ENCODE peak calls at places on chromosomes 16 and 17, in nine cellular contexts. One of them, this sample, is unnamed. For H3K4me1, the result is how much of the 10 kb centered on the place peaks cover.

GRCh38 chr16:23420011-23420410 is 33.0 kb downstream of the COG7 start:
- DNase-seq in tibial artery: no peak
- DNase-seq in A549: no peak
- DNase-seq in A673: no peak
- DNase-seq in GM23338: no peak
- DNase-seq in H9: no peak
- DNase-seq in IMR-90: peak
- DNase-seq in OCI-LY7: no peak
- DNase-seq in SK-N-SH: no peak
- DNase-seq in this sample: no peak

GRCh38 chr17:46138470-46138869 is 54.8 kb downstream of the KANSL1 start:
- DNase-seq in GM23338: no peak
- DNase-seq in OCI-LY7: no peak
- DNase-seq in H9: no peak
- DNase-seq in SK-N-SH: no peak
- DNase-seq in A673: no peak
- DNase-seq in IMR-90: no peak
- DNase-seq in tibial artery: no peak
- DNase-seq in A549: no peak
- DNase-seq in this sample: no peak

GRCh38 chr17:64019486-64020067 is 856 bp downstream of the ICAM2 start:
- DNase-seq in OCI-LY7: no peak
- DNase-seq in A549: no peak
- DNase-seq in A673: no peak
- DNase-seq in GM23338: no peak
- DNase-seq in H9: no peak
- DNase-seq in SK-N-SH: no peak
- DNase-seq in tibial artery: no peak
- DNase-seq in IMR-90: no peak
- DNase-seq in this sample: no peak

GRCh38 chr16:1989209-1989825 is 453 bp upstream of the SYNGR3 start:
- DNase-seq in tibial artery: no peak
- DNase-seq in A673: no peak
- DNase-seq in OCI-LY7: no peak
- DNase-seq in SK-N-SH: no peak
- DNase-seq in A549: no peak
- DNase-seq in GM23338: peak
- DNase-seq in IMR-90: no peak
- DNase-seq in H9: peak
- DNase-seq in this sample: no peak

GRCh38 chr17:43341705-43342600 is 56.8 kb upstream of the ARL4D start:
- DNase-seq in tibial artery: no peak
- DNase-seq in H9: no peak
- DNase-seq in OCI-LY7: no peak
- DNase-seq in A673: no peak
- DNase-seq in SK-N-SH: no peak
- DNase-seq in IMR-90: peak
- DNase-seq in A549: no peak
- DNase-seq in GM23338: no peak
- DNase-seq in this sample: no peak

GRCh38 chr17:45013021-45013997 is 38.1 kb downstream of the DCAKD start:
- DNase-seq in A549: no peak
- DNase-seq in IMR-90: no peak
- DNase-seq in A673: no peak
- DNase-seq in SK-N-SH: no peak
- DNase-seq in H9: peak
- DNase-seq in GM23338: peak
- DNase-seq in tibial artery: no peak
- DNase-seq in OCI-LY7: no peak
- DNase-seq in this sample: no peak

GRCh38 chr16:55239723-55240122 is 84.3 kb upstream of the IRX6 start:
- DNase-seq in H9: no peak
- DNase-seq in tibial artery: no peak
- DNase-seq in A549: no peak
- DNase-seq in OCI-LY7: no peak
- DNase-seq in IMR-90: no peak
- DNase-seq in GM23338: no peak
- DNase-seq in SK-N-SH: no peak
- DNase-seq in A673: no peak
- DNase-seq in this sample: no peak

GRCh38 chr17:17063546-17064122 is 21.4 kb downstream of the MPRIP start:
- DNase-seq in OCI-LY7: no peak
- DNase-seq in tibial artery: peak
- DNase-seq in H9: peak
- DNase-seq in SK-N-SH: no peak
- DNase-seq in GM23338: no peak
- DNase-seq in IMR-90: no peak
- DNase-seq in A673: peak
- DNase-seq in A549: no peak
- DNase-seq in this sample: no peak

GRCh38 chr17:266219-266618 is 84.8 kb upstream of the DOC2B start:
- DNase-seq in A549: no peak
- DNase-seq in GM23338: no peak
- DNase-seq in IMR-90: no peak
- DNase-seq in H9: no peak
- DNase-seq in OCI-LY7: no peak
- DNase-seq in tibial artery: no peak
- DNase-seq in SK-N-SH: no peak
- DNase-seq in A673: no peak
- DNase-seq in this sample: no peak

GRCh38 chr16:87201777-87202176 is 115.4 kb downstream of the C16orf95 start:
- DNase-seq in H9: no peak
- DNase-seq in A673: no peak
- DNase-seq in IMR-90: no peak
- DNase-seq in SK-N-SH: no peak
- DNase-seq in OCI-LY7: no peak
- DNase-seq in A549: no peak
- DNase-seq in tibial artery: no peak
- DNase-seq in GM23338: no peak
- DNase-seq in this sample: no peak

GRCh38 chr17:82851381-82851780 is 11.6 kb upstream of the ZNF750 start:
- DNase-seq in tibial artery: no peak
- DNase-seq in OCI-LY7: no peak
- DNase-seq in A673: no peak
- DNase-seq in A549: no peak
- DNase-seq in GM23338: no peak
- DNase-seq in IMR-90: no peak
- DNase-seq in SK-N-SH: no peak
- DNase-seq in H9: no peak
- DNase-seq in this sample: no peak

GRCh38 chr17:1179635-1180433 is at the start of gene ABR:
- DNase-seq in tibial artery: no peak
- DNase-seq in A549: peak
- DNase-seq in A673: peak
- DNase-seq in IMR-90: peak
- DNase-seq in OCI-LY7: peak
- DNase-seq in SK-N-SH: peak
- DNase-seq in H9: peak
- DNase-seq in GM23338: peak
- DNase-seq in this sample: peak

GRCh38 chr16:31186930-31187807 is 7.2 kb downstream of the FUS start:
- DNase-seq in tibial artery: no peak
- DNase-seq in A549: no peak
- DNase-seq in H9: no peak
- DNase-seq in SK-N-SH: no peak
- DNase-seq in GM23338: no peak
- DNase-seq in OCI-LY7: no peak
- DNase-seq in A673: no peak
- DNase-seq in IMR-90: no peak
- DNase-seq in this sample: no peak

GRCh38 chr17:45087496-45087975 is 26.4 kb downstream of the NMT1 start:
- DNase-seq in IMR-90: peak
- DNase-seq in H9: no peak
- DNase-seq in GM23338: no peak
- DNase-seq in OCI-LY7: no peak
- DNase-seq in tibial artery: peak
- DNase-seq in SK-N-SH: no peak
- DNase-seq in A549: no peak
- DNase-seq in A673: no peak
- DNase-seq in this sample: no peak

GRCh38 chr17:2323629-2324314 is 12.5 kb downstream of the TSR1 start:
- DNase-seq in OCI-LY7: no peak
- DNase-seq in tibial artery: no peak
- DNase-seq in H9: no peak
- DNase-seq in SK-N-SH: no peak
- DNase-seq in A549: no peak
- DNase-seq in IMR-90: no peak
- DNase-seq in A673: no peak
- DNase-seq in GM23338: no peak
- DNase-seq in this sample: no peak

GRCh38 chr17:7593296-7593695 is 3.4 kb upstream of the SOX15 start:
- DNase-seq in tibial artery: no peak
- DNase-seq in A549: no peak
- DNase-seq in OCI-LY7: no peak
- DNase-seq in A673: no peak
- DNase-seq in SK-N-SH: no peak
- DNase-seq in H9: no peak
- DNase-seq in GM23338: no peak
- DNase-seq in IMR-90: no peak
- DNase-seq in this sample: no peak

GRCh38 chr17:43878260-43879082 is 28.9 kb downstream of the MPP2 start:
- DNase-seq in SK-N-SH: peak
- DNase-seq in A673: peak
- DNase-seq in IMR-90: peak
- DNase-seq in H9: peak
- DNase-seq in GM23338: peak
- DNase-seq in OCI-LY7: peak
- DNase-seq in A549: peak
- DNase-seq in tibial artery: peak
- DNase-seq in this sample: peak

GRCh38 chr16:77689971-77690370 is 32.3 kb upstream of the NUDT7 start:
- DNase-seq in SK-N-SH: no peak
- DNase-seq in H9: no peak
- DNase-seq in A549: no peak
- DNase-seq in tibial artery: no peak
- DNase-seq in A673: no peak
- DNase-seq in OCI-LY7: no peak
- DNase-seq in IMR-90: no peak
- DNase-seq in GM23338: no peak
- DNase-seq in this sample: peak

GRCh38 chr16:5850632-5851175 is 753.1 kb upstream of the EEF2KMT start:
- DNase-seq in A549: no peak
- DNase-seq in IMR-90: no peak
- DNase-seq in A673: no peak
- DNase-seq in OCI-LY7: no peak
- DNase-seq in GM23338: no peak
- DNase-seq in SK-N-SH: no peak
- DNase-seq in tibial artery: no peak
- DNase-seq in H9: no peak
- DNase-seq in this sample: no peak
- H3K27ac ChIP-seq in A549: no peak
- H3K27ac ChIP-seq in IMR-90: no peak
- H3K27ac ChIP-seq in A673: no peak
- H3K27ac ChIP-seq in OCI-LY7: no peak
- H3K27ac ChIP-seq in GM23338: no peak
- H3K27ac ChIP-seq in SK-N-SH: no peak
- H3K27ac ChIP-seq in tibial artery: no peak
- H3K27ac ChIP-seq in H9: no peak
- H3K27ac ChIP-seq in this sample: no peak

DNA sequence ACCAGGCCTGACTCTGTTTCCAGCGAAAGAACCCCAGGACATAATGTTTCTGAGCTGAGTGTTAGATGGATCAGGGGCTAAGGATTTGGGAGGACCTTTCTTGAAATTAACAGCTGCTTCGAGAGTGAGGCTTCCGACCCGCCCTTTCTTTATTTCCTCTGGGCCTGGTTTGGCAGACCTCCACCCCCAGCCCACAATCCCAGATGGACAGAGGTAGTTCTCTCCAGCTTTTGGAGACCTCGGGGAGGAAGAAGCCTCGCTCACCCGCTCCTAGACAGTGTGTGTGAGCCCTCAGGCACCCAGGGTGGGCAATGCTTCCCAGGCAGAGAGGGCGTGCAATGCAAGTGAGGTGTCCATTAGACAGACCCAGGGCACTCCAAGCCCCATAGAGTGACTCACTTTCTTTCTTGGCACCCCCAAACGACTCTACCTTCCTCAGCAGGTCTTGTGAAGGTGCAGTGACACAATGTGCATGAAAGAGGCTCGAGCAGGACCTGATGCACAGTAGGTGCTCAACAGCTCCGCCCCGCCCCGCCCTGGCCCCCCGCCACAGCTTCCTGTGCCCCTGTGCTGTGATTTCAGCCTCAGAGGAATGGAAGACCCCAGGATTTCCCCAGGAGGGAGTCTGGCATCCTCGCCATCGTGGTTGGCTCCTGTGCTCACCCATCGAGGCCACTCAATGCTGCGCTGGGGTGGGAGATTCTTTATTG is 50.7 kb upstream of the TOB1 start:
- DNase-seq in tibial artery: no peak
- DNase-seq in H9: no peak
- DNase-seq in IMR-90: no peak
- DNase-seq in A673: no peak
- DNase-seq in GM23338: no peak
- DNase-seq in A549: no peak
- DNase-seq in OCI-LY7: no peak
- DNase-seq in SK-N-SH: no peak
- DNase-seq in this sample: no peak
- H3K4me1 ChIP-seq in tibial artery: under half
- H3K4me1 ChIP-seq in H9: under half
- H3K4me1 ChIP-seq in IMR-90: under half
- H3K4me1 ChIP-seq in A673: under half
- H3K4me1 ChIP-seq in GM23338: under half
- H3K4me1 ChIP-seq in A549: half or more
- H3K4me1 ChIP-seq in OCI-LY7: under half
- H3K4me1 ChIP-seq in SK-N-SH: under half
- H3K4me1 ChIP-seq in this sample: under half

DNA sequence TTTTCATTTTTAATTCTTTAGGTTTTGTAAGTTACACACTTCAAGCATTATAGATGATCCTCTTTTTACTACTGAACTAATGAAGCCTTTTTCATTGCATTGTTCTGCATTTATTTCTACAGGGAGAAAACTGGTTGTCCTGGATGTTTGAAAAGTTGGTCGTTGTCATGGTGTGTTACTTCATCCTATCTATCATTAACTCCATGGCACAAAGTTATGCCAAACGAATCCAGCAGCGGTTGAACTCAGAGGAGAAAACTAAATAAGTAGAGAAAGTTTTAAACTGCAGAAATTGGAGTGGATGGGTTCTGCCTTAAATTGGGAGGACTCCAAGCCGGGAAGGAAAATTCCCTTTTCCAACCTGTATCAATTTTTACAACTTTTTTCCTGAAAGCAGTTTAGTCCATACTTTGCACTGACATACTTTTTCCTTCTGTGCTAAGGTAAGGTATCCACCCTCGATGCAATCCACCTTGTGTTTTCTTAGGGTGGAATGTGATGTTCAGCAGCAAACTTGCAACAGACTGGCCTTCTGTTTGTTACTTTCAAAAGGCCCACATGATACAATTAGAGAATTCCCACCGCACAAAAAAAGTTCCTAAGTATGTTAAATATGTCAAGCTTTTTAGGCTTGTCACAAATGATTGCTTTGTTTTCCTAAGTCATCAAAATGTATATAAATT is 53.0 kb downstream of the TUBD1 start:
- DNase-seq in IMR-90: no peak
- DNase-seq in A549: no peak
- DNase-seq in GM23338: peak
- DNase-seq in OCI-LY7: no peak
- DNase-seq in A673: no peak
- DNase-seq in SK-N-SH: no peak
- DNase-seq in H9: no peak
- DNase-seq in tibial artery: no peak
- DNase-seq in this sample: no peak
- H3K27ac ChIP-seq in IMR-90: peak
- H3K27ac ChIP-seq in A549: peak
- H3K27ac ChIP-seq in GM23338: peak
- H3K27ac ChIP-seq in OCI-LY7: no peak
- H3K27ac ChIP-seq in A673: peak
- H3K27ac ChIP-seq in SK-N-SH: peak
- H3K27ac ChIP-seq in H9: peak
- H3K27ac ChIP-seq in tibial artery: peak
- H3K27ac ChIP-seq in this sample: no peak

GRCh38 chr16:17362946-17363345 is 107.8 kb downstream of the XYLT1 start:
- DNase-seq in SK-N-SH: no peak
- DNase-seq in A673: no peak
- DNase-seq in A549: no peak
- DNase-seq in IMR-90: peak
- DNase-seq in GM23338: no peak
- DNase-seq in OCI-LY7: no peak
- DNase-seq in H9: no peak
- DNase-seq in tibial artery: no peak
- DNase-seq in this sample: no peak
- H3K4me1 ChIP-seq in SK-N-SH: half or more
- H3K4me1 ChIP-seq in A673: under half
- H3K4me1 ChIP-seq in A549: under half
- H3K4me1 ChIP-seq in IMR-90: under half
- H3K4me1 ChIP-seq in GM23338: under half
- H3K4me1 ChIP-seq in OCI-LY7: half or more
- H3K4me1 ChIP-seq in H9: under half
- H3K4me1 ChIP-seq in tibial artery: half or more
- H3K4me1 ChIP-seq in this sample: under half